ENCODE peak calls at places on chromosomes 13 and 19, in five cellular contexts. C, V, T, Z and I are unnamed samples. For H3K9me3, the result is how much of the 10 kb centered on the place peaks cover.

GRCh38 chr19:12913011-12913561 is 6.0 kb downstream of the SYCE2 start:
- DNase-seq in C (no peak), V (peak), T (peak), Z (peak), I (peak)

GRCh38 chr13:75803982-75804381 is 167.9 kb downstream of the LMO7 start:
- DNase-seq in C (no peak), V (no peak), T (no peak), Z (peak), I (no peak)

GRCh38 chr13:44837250-44837649 is 152.0 kb downstream of the NUFIP1 start:
- DNase-seq in C (no peak), V (no peak), T (no peak), Z (no peak), I (no peak)

GRCh38 chr19:41930322-41930722 is 2.1 kb upstream of the ERFL start:
- DNase-seq in C (no peak), V (no peak), T (no peak), Z (no peak), I (no peak)

GRCh38 chr13:98309569-98310335 is 132.7 kb upstream of the RNF113B start:
- DNase-seq in C (no peak), V (no peak), T (no peak), Z (no peak), I (peak)

GRCh38 chr13:49641810-49642291 is 13.5 kb downstream of the ARL11 start:
- DNase-seq in C (peak), V (peak), T (no peak), Z (peak), I (no peak)

GRCh38 chr19:48506138-48506733 is 5.4 kb downstream of the LMTK3 start:
- DNase-seq in C (no peak), V (no peak), T (peak), Z (no peak), I (no peak)

GRCh38 chr13:47829684-47830083 is 171.4 kb downstream of the SUCLA2 start:
- DNase-seq in C (no peak), V (no peak), T (no peak), Z (no peak), I (no peak)

GRCh38 chr13:47598340-47598911 is 402.6 kb downstream of the SUCLA2 start:
- DNase-seq in C (no peak), V (no peak), T (no peak), Z (no peak), I (no peak)

GRCh38 chr13:72504026-72504925 is 223.2 kb downstream of the MZT1 start:
- DNase-seq in C (no peak), V (no peak), T (peak), Z (no peak), I (no peak)

GRCh38 chr19:39086401-39086800 is 2.2 kb downstream of the ACP7 start:
- DNase-seq in C (no peak), V (no peak), T (no peak), Z (no peak), I (no peak)

GRCh38 chr19:40597329-40597838 is 3.8 kb upstream of the LTBP4 start:
- DNase-seq in C (no peak), V (no peak), T (no peak), Z (no peak), I (no peak)
- H3K4me3 ChIP-seq in C (no peak), V (peak), T (peak), Z (peak), I (peak)

DNA sequence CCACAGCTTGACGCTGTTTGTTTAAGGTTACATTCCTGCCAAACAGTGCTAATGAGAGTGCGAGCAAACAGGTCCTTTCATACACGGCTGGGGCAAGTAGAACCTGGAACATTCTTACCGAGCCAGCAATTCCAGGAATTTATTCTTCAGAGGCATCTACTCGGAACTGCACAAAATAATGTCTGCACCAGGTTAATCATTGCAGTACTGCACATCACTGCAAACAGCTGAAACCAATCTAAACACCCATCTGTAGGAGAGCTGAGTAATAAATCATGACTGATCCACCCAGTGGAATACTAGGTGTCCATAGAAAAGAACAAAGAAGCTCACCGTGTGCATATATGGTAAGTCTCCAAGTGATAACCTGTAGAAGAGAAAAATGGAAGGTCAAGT is 1.2 kb upstream of the ZNF579 start:
- DNase-seq in C (no peak), V (no peak), T (no peak), Z (no peak), I (no peak)
- TF ChIP-seq CTCF in C (no peak), V (no peak), T (no peak), Z (no peak), I (no peak)

GRCh38 chr19:8503506-8503905 is 1.1 kb upstream of the PRAM1 start:
- DNase-seq in C (no peak), V (no peak), T (no peak), Z (no peak), I (no peak)
- H3K9me3 ChIP-seq in C (under half), V (under half), T (under half), Z (under half), I (under half)

GRCh38 chr19:37304884-37305255 is 66.0 kb upstream of the ZNF527 start:
- DNase-seq in C (no peak), V (no peak), T (no peak), Z (no peak), I (no peak)
- H3K4me3 ChIP-seq in C (no peak), V (no peak), T (no peak), Z (peak), I (no peak)

GRCh38 chr13:97124237-97124636 is 97.9 kb upstream of the MBNL2 start:
- DNase-seq in C (no peak), V (no peak), T (no peak), Z (no peak), I (no peak)

GRCh38 chr13:97125051-97125809 is 96.9 kb upstream of the MBNL2 start:
- DNase-seq in C (no peak), V (peak), T (peak), Z (no peak), I (peak)

GRCh38 chr13:97127842-97128241 is 94.3 kb upstream of the MBNL2 start:
- DNase-seq in C (no peak), V (no peak), T (no peak), Z (no peak), I (no peak)

GRCh38 chr13:97122381-97122996 is 99.6 kb upstream of the MBNL2 start:
- DNase-seq in C (no peak), V (no peak), T (no peak), Z (no peak), I (no peak)

GRCh38 chr13:97125810-97126738 is 96.1 kb upstream of the MBNL2 start:
- DNase-seq in C (no peak), V (peak), T (no peak), Z (no peak), I (peak)
- TF ChIP-seq CTCF in C (no peak), V (no peak), T (no peak), Z (no peak), I (no peak)

GRCh38 chr19:44258139-44258538 is 1.5 kb upstream of the ZNF233 start:
- DNase-seq in C (no peak), V (no peak), T (no peak), Z (no peak), I (no peak)

GRCh38 chr19:44258835-44259413 is 762 bp upstream of the ZNF233 start:
- DNase-seq in C (no peak), V (no peak), T (no peak), Z (no peak), I (no peak)

GRCh38 chr19:44255705-44256411 is 3.8 kb upstream of the ZNF233 start:
- DNase-seq in C (no peak), V (no peak), T (no peak), Z (no peak), I (no peak)

GRCh38 chr19:44260343-44260681 is 626 bp downstream of the ZNF233 start:
- DNase-seq in C (no peak), V (no peak), T (peak), Z (no peak), I (no peak)

GRCh38 chr19:44254496-44254895 is 5.2 kb upstream of the ZNF233 start:
- DNase-seq in C (no peak), V (no peak), T (no peak), Z (no peak), I (no peak)
- H3K9me3 ChIP-seq in C (under half), V (half or more), T (under half), Z (half or more), I (under half)

GRCh38 chr19:19159534-19159933 is 10.5 kb downstream of the MEF2B start:
- DNase-seq in C (no peak), V (no peak), T (no peak), Z (no peak), I (no peak)
- H3K4me3 ChIP-seq in C (no peak), V (no peak), T (no peak), Z (no peak), I (no peak)

GRCh38 chr13:78241278-78241919 is 322.8 kb upstream of the EDNRB start:
- DNase-seq in C (peak), V (no peak), T (peak), Z (no peak), I (peak)
- TF ChIP-seq CTCF in C (peak), V (no peak), T (peak), Z (peak), I (peak)

DNA sequence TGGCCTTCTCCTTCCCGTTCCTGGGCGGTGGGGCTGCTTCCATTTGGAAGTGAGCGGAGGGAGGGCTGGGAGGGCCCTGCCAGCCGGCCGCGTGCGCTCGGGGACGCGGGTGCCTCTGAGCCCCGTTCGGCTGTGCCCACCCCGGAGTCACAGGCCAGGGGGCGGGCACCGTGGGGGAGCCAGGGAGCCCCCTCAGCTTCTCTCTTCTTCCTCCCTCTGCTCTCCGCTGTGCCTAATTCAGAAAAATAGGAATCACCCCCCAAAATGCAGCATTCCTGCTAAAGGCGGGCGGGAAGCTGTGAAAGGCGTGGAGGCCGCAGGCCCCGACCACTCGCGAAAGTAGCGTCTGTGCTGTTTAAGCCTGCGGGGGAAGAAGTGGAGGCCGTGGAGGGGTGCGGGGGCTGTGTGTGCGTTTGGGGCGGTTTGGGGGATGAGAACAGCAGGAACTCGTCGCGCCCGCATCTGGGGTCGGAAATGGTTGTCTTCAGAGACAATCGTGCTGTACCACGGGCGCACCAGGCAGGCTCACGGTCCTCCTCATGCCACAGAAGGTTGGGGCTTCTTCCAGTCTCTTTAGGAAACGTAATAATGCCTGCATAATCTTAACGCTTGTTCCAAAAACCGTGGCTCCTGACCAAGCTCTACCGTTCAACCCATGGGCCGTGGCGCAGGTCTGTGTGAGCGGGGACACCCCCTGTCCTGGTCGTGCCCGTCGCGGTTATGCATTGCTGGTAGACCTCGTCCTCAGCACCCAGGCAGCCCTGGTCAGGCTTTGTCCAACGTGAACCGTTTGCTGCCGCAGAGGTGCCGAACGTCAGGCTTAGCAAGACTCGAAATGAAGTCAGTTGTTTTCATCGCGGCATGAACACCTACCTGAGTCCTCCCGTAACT is 110.4 kb upstream of the SOX1 start:
- DNase-seq in C (no peak), V (no peak), T (no peak), Z (no peak), I (no peak)
- H3K9me3 ChIP-seq in C (under half), V (under half), T (under half), Z (under half), I (under half)